ENCODE peak calls at places on chromosomes 4 and X, in six cellular contexts. B is HL-60, D is A549, K is Panc1, Q is mesendoderm, X is neural progenitor cell. Y is an unnamed sample.

GRCh38 chrX:34365482-34365881 is 233.4 kb upstream of the FAM47A start:
- DNase-seq in B (peak), Q (peak), X (peak), D (no peak), K (no peak), Y (peak)

GRCh38 chr4:35125995-35126712 is 1118.2 kb downstream of the ARAP2 start:
- DNase-seq in X (no peak), Q (no peak), K (no peak), D (no peak), B (no peak), Y (no peak)

GRCh38 chr4:109996531-109996930 is 83.8 kb downstream of the EGF start:
- DNase-seq in D (no peak), B (no peak), X (no peak), Q (no peak), K (no peak), Y (no peak)

GRCh38 chr4:7754565-7755262 is 184.9 kb downstream of the AFAP1 start:
- DNase-seq in X (no peak), B (no peak), D (no peak), K (no peak), Q (no peak), Y (no peak)

GRCh38 chrX:149521438-149521837 is 16.3 kb upstream of the IDS start:
- DNase-seq in Q (no peak), D (no peak), X (no peak), B (no peak), K (no peak), Y (no peak)

GRCh38 chrX:68433155-68433980 is at the start of gene OPHN1:
- DNase-seq in K (no peak), X (peak), Q (peak), D (peak), B (peak), Y (peak)

GRCh38 chr4:170391066-170391754 is 301.5 kb upstream of the AADAT start:
- DNase-seq in X (peak), Q (peak), B (no peak), K (no peak), D (no peak), Y (no peak)

GRCh38 chr4:187618701-187619278 is 376.8 kb upstream of the ZFP42 start:
- DNase-seq in X (no peak), B (no peak), Q (no peak), K (no peak), D (no peak), Y (no peak)

GRCh38 chr4:70061980-70062379 is 11.7 kb downstream of the HTN1 start:
- DNase-seq in B (no peak), X (no peak), D (no peak), Q (no peak), K (no peak), Y (no peak)

GRCh38 chrX:850471-850916 is 219.9 kb downstream of the SHOX start:
- DNase-seq in B (no peak), D (no peak), X (peak), Q (no peak), K (no peak), Y (peak)

GRCh38 chr4:70627620-70628019 is 924 bp upstream of the ENAM start:
- DNase-seq in D (no peak), K (no peak), Q (no peak), B (no peak), X (no peak), Y (no peak)

GRCh38 chr4:76641351-76641750 is 206.3 kb downstream of the SHROOM3 start:
- DNase-seq in B (no peak), X (no peak), D (no peak), K (no peak), Q (no peak), Y (no peak)

GRCh38 chrX:53412441-53412840 is 10.0 kb downstream of the SMC1A start:
- DNase-seq in K (no peak), B (peak), D (no peak), Q (no peak), X (no peak), Y (no peak)

GRCh38 chr4:144572660-144573059 is 73.3 kb upstream of the HHIP start:
- DNase-seq in X (no peak), B (no peak), Q (peak), K (no peak), D (no peak), Y (peak)

GRCh38 chr4:6893449-6894085 is 16.1 kb upstream of the TBC1D14 start:
- DNase-seq in B (peak), K (no peak), X (no peak), D (peak), Q (no peak), Y (no peak)

GRCh38 chrX:55783723-55784122 is 66.2 kb downstream of the RRAGB start:
- DNase-seq in X (no peak), K (no peak), B (no peak), Q (no peak), D (no peak), Y (no peak)

GRCh38 chr4:113582737-113583136 is 178.8 kb downstream of the CAMK2D start:
- DNase-seq in Q (no peak), B (no peak), X (no peak), K (no peak), D (no peak), Y (no peak)

GRCh38 chr4:168711197-168712120 is 214.6 kb downstream of the PALLD start:
- DNase-seq in D (no peak), K (no peak), B (no peak), X (no peak), Q (no peak), Y (no peak)

GRCh38 chrX:112888916-112889315 is 48.3 kb upstream of the AMOT start:
- DNase-seq in K (no peak), X (peak), Q (no peak), B (no peak), D (no peak), Y (no peak)

GRCh38 chr4:73631565-73632226 is 11.5 kb upstream of the RASSF6 start:
- DNase-seq in B (no peak), Q (no peak), D (no peak), X (no peak), K (no peak), Y (no peak)

GRCh38 chr4:1192493-1193205 is 20.3 kb upstream of the SPON2 start:
- DNase-seq in X (peak), B (no peak), Q (no peak), D (peak), K (no peak), Y (peak)

GRCh38 chr4:85744950-85745349 is 270.0 kb downstream of the ARHGAP24 start:
- DNase-seq in Q (no peak), K (no peak), X (no peak), B (no peak), D (no peak), Y (no peak)

GRCh38 chr4:112532267-112532666 is 16.3 kb upstream of the NEUROG2 start:
- DNase-seq in B (no peak), K (no peak), X (no peak), D (no peak), Q (no peak), Y (no peak)

GRCh38 chrX:81316163-81316562 is 114.3 kb downstream of the SH3BGRL start:
- DNase-seq in X (no peak), Q (no peak), B (peak), D (no peak), K (no peak), Y (no peak)

GRCh38 chrX:151151668-151152267 is 24.6 kb upstream of the GPR50 start:
- DNase-seq in B (peak), D (peak), K (peak), X (peak), Q (peak), Y (peak)

GRCh38 chr4:174919886-174920423 is 1.8 kb downstream of the ADAM29 start:
- DNase-seq in B (no peak), D (no peak), K (no peak), Q (no peak), X (no peak), Y (no peak)

GRCh38 chr4:48913346-48913745 is 6.8 kb upstream of the OCIAD2 start:
- DNase-seq in Q (no peak), B (no peak), K (peak), X (no peak), D (no peak), Y (no peak)

GRCh38 chr4:52912608-52913007 is 50.5 kb downstream of the RASL11B start:
- DNase-seq in B (no peak), X (no peak), D (no peak), Q (peak), K (no peak), Y (no peak)

GRCh38 chrX:16445166-16445752 is 204.7 kb upstream of the S100G start:
- DNase-seq in Q (peak), D (peak), K (peak), X (peak), B (peak), Y (peak)

GRCh38 chr4:20249333-20249732 is 2.4 kb upstream of the SLIT2 start:
- DNase-seq in B (no peak), Q (peak), D (no peak), X (peak), K (no peak), Y (no peak)

GRCh38 chr4:10983885-10984284 is 299.3 kb upstream of the CLNK start:
- DNase-seq in X (no peak), K (no peak), B (no peak), D (no peak), Q (peak), Y (no peak)

GRCh38 chr4:10981611-10982010 is 297.0 kb upstream of the CLNK start:
- DNase-seq in B (no peak), Q (peak), X (no peak), K (no peak), D (no peak), Y (no peak)

GRCh38 chr4:10984815-10985214 is 300.2 kb upstream of the CLNK start:
- DNase-seq in D (no peak), X (no peak), B (no peak), Q (no peak), K (no peak), Y (no peak)

GRCh38 chr4:10983274-10983673 is 298.7 kb upstream of the CLNK start:
- DNase-seq in X (no peak), B (no peak), K (no peak), D (no peak), Q (peak), Y (peak)

GRCh38 chr4:10982305-10982704 is 297.7 kb upstream of the CLNK start:
- DNase-seq in Q (peak), D (no peak), B (no peak), X (peak), K (no peak), Y (peak)
- H3K27ac ChIP-seq in Q (peak), D (no peak), B (no peak), X (no peak), K (no peak), Y (no peak)

DNA sequence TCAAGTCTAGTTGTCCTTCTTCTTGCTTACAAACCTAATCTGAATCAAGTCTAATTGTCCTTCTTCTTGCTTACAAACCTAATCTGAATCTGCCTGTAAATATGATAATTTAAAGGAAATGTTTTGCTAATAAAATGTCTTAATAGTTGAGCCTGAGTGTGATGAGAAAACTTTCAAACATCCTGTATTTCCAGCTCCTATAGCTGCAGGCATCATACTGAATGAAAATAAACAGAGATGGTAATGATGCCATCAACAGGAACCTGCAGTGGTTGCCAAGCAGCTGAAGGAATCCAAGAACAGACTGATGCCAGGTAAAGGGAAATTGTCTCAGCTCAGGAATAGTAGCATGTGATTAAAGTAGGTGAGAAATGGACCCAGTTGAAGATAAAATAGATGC is 156.1 kb upstream of the IRS4 start:
- DNase-seq in X (no peak), Q (no peak), D (no peak), K (no peak), B (no peak), Y (no peak)
- H3K27ac ChIP-seq in X (no peak), Q (no peak), D (no peak), K (no peak), B (no peak), Y (no peak)

GRCh38 chr4:148426643-148427042 is 15.6 kb downstream of the NR3C2 start:
- DNase-seq in Q (peak), D (no peak), X (no peak), K (no peak), B (no peak), Y (no peak)

GRCh38 chr4:148431401-148431800 is 10.8 kb downstream of the NR3C2 start:
- DNase-seq in X (no peak), K (no peak), Q (no peak), D (no peak), B (no peak), Y (no peak)

GRCh38 chr4:148430847-148431246 is 11.4 kb downstream of the NR3C2 start:
- DNase-seq in K (no peak), D (no peak), B (no peak), X (no peak), Q (no peak), Y (no peak)

GRCh38 chr4:148425327-148426110 is 16.7 kb downstream of the NR3C2 start:
- DNase-seq in B (no peak), D (no peak), K (no peak), Q (peak), X (no peak), Y (no peak)
- H3K27ac ChIP-seq in B (no peak), D (no peak), K (no peak), Q (no peak), X (no peak), Y (no peak)

GRCh38 chrX:43552703-43553102 is 103.4 kb upstream of the MAOA start:
- DNase-seq in K (no peak), D (no peak), Q (no peak), B (no peak), X (no peak), Y (no peak)

GRCh38 chrX:43556207-43556606 is 99.9 kb upstream of the MAOA start:
- DNase-seq in K (no peak), B (no peak), D (no peak), X (no peak), Q (no peak), Y (no peak)

GRCh38 chrX:43552166-43552565 is 103.9 kb upstream of the MAOA start:
- DNase-seq in X (no peak), K (no peak), D (peak), B (no peak), Q (peak), Y (no peak)

DNA sequence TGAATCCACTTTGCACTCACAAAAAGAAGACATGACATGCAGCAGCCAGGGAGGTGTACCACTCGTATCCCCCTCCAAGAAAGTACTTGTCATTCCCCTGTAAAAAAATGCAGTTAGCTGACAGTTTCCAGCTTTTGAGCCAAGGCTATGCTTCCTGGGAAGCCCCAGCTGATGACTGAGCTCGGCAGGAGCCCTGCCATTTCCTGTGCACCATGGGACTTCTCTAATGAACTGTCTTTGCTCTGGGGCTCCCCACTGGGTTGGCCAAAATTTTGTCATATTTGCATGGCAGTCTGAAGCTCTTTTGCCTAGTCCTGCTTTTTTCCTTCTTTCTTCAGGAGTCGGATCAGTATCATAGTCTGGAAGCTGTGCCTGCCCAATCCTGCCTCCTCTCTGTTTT is 104.5 kb upstream of the MAOA start:
- DNase-seq in D (no peak), X (no peak), K (no peak), Q (peak), B (no peak), Y (peak)
- H3K27ac ChIP-seq in D (no peak), X (no peak), K (no peak), Q (peak), B (no peak), Y (no peak)

GRCh38 chr4:143353797-143354196 is 17.1 kb downstream of the GAB1 start:
- DNase-seq in X (no peak), K (no peak), D (no peak), Q (no peak), B (no peak), Y (no peak)

GRCh38 chr4:143354990-143355389 is 18.3 kb downstream of the GAB1 start:
- DNase-seq in Q (no peak), K (no peak), X (no peak), D (no peak), B (no peak), Y (no peak)

GRCh38 chr4:143357161-143357845 is 20.6 kb downstream of the GAB1 start:
- DNase-seq in Q (no peak), K (no peak), X (no peak), D (no peak), B (no peak), Y (no peak)

GRCh38 chr4:143356493-143356892 is 19.8 kb downstream of the GAB1 start:
- DNase-seq in K (no peak), X (no peak), D (no peak), Q (no peak), B (no peak), Y (no peak)

GRCh38 chr4:143355540-143356217 is 19.0 kb downstream of the GAB1 start:
- DNase-seq in B (no peak), X (no peak), Q (peak), K (no peak), D (no peak), Y (no peak)
- H3K27ac ChIP-seq in B (no peak), X (no peak), Q (no peak), K (no peak), D (peak), Y (no peak)

GRCh38 chr4:186591651-186592050 is 36.3 kb upstream of the MTNR1A start:
- DNase-seq in B (no peak), D (no peak), X (no peak), Q (no peak), K (no peak), Y (no peak)
- H3K27ac ChIP-seq in B (no peak), D (no peak), X (no peak), Q (no peak), K (no peak), Y (no peak)

GRCh38 chrX:155026420-155026726 is 271 bp upstream of the FUNDC2 start:
- DNase-seq in B (no peak), X (no peak), D (peak), Q (no peak), K (no peak), Y (no peak)

GRCh38 chrX:155020591-155020990 is 1.9 kb downstream of the F8 start:
- DNase-seq in Q (no peak), K (no peak), X (no peak), D (no peak), B (no peak), Y (no peak)

GRCh38 chrX:155026727-155027508 is at the start of gene FUNDC2:
- DNase-seq in Q (peak), D (peak), B (peak), X (peak), K (peak), Y (peak)

GRCh38 chrX:155023907-155024833 is 1.6 kb upstream of the F8 start:
- DNase-seq in D (no peak), Q (no peak), K (no peak), B (no peak), X (no peak), Y (no peak)

GRCh38 chrX:155022587-155022986 is at the start of gene F8:
- DNase-seq in K (no peak), X (no peak), B (no peak), Q (no peak), D (no peak), Y (no peak)
- H3K27ac ChIP-seq in K (no peak), X (no peak), B (no peak), Q (no peak), D (no peak), Y (no peak)

Y was measured in endodermal cell.